ENCODE peak calls at places on chromosomes 1 and 21, in nine cellular contexts. P is ovary, X is BJ, Z is GM13977, Q is hepatocyte, J is NB4, W is astrocyte of the cerebellum, V is bronchial epithelial cell, E is Calu3. H is an unnamed sample.

GRCh38 chr1:234731371-234732085 is 121.5 kb upstream of the IRF2BP2 start:
- DNase-seq in P (no peak), X (peak), Z (peak), Q (no peak), J (no peak), W (no peak), V (peak), E (no peak), H (no peak)

GRCh38 chr1:85027242-85027983 is 20.9 kb downstream of the MCOLN3 start:
- DNase-seq in P (no peak), X (no peak), Z (peak), Q (peak), J (no peak), W (no peak), V (peak), E (no peak), H (peak)

GRCh38 chr1:222631611-222632208 is 13.8 kb downstream of the MIA3 start:
- DNase-seq in P (no peak), X (no peak), Z (no peak), Q (no peak), J (no peak), W (no peak), V (no peak), E (no peak), H (no peak)

GRCh38 chr1:185734929-185735666 is 907 bp downstream of the HMCN1 start:
- DNase-seq in P (no peak), X (no peak), Z (no peak), Q (peak), J (no peak), W (no peak), V (peak), E (no peak), H (no peak)

GRCh38 chr1:22826630-22827580 is 116.3 kb downstream of the EPHB2 start:
- DNase-seq in P (no peak), X (no peak), Z (no peak), Q (peak), J (no peak), W (no peak), V (peak), E (peak), H (no peak)

GRCh38 chr1:150579110-150579954 is at the start of gene MCL1:
- DNase-seq in P (peak), X (peak), Z (peak), Q (peak), J (peak), W (peak), V (peak), E (peak), H (peak)

GRCh38 chr1:204172404-204173049 is 6.4 kb upstream of the REN start:
- DNase-seq in P (no peak), X (no peak), Z (no peak), Q (no peak), J (no peak), W (no peak), V (no peak), E (no peak), H (no peak)

GRCh38 chr1:219151467-219151866 is 22.2 kb upstream of the LYPLAL1 start:
- DNase-seq in P (no peak), X (no peak), Z (no peak), Q (no peak), J (no peak), W (no peak), V (no peak), E (no peak), H (no peak)

GRCh38 chr1:61337471-61337870 is 255.1 kb downstream of the NFIA start:
- DNase-seq in P (no peak), X (no peak), Z (no peak), Q (peak), J (no peak), W (no peak), V (no peak), E (no peak), H (no peak)

GRCh38 chr1:94951056-94951455 is 24.1 kb upstream of the CNN3 start:
- DNase-seq in P (no peak), X (no peak), Z (no peak), Q (no peak), J (no peak), W (no peak), V (no peak), E (no peak), H (no peak)

GRCh38 chr1:100306735-100307313 is 40.8 kb downstream of the RTCA start:
- DNase-seq in P (no peak), X (no peak), Z (no peak), Q (no peak), J (no peak), W (no peak), V (no peak), E (no peak), H (no peak)

GRCh38 chr1:236608930-236609726 is 4.8 kb upstream of the HEATR1 start:
- DNase-seq in P (peak), X (no peak), Z (no peak), Q (peak), J (peak), W (peak), V (peak), E (peak), H (peak)

GRCh38 chr1:69221492-69221990 is 346.2 kb upstream of the LRRC7 start:
- DNase-seq in P (no peak), X (no peak), Z (no peak), Q (no peak), J (no peak), W (no peak), V (no peak), E (no peak), H (no peak)

GRCh38 chr21:35244514-35244913 is 195.4 kb upstream of the RUNX1 start:
- DNase-seq in P (no peak), X (no peak), Z (no peak), Q (no peak), J (peak), W (no peak), V (peak), E (no peak), H (no peak)

GRCh38 chr1:160567858-160568682 is 11.2 kb downstream of the CD84 start:
- DNase-seq in P (no peak), X (no peak), Z (no peak), Q (no peak), J (peak), W (no peak), V (no peak), E (no peak), H (no peak)

GRCh38 chr1:19689856-19690255 is 25.2 kb downstream of the HTR6 start:
- DNase-seq in P (no peak), X (no peak), Z (no peak), Q (no peak), J (peak), W (no peak), V (no peak), E (no peak), H (no peak)

GRCh38 chr1:38235705-38236104 is 189.1 kb upstream of the POU3F1 start:
- DNase-seq in P (no peak), X (peak), Z (no peak), Q (peak), J (no peak), W (peak), V (peak), E (no peak), H (peak)

GRCh38 chr1:201126832-201127754 is at the start of gene ASCL5:
- DNase-seq in P (no peak), X (no peak), Z (no peak), Q (peak), J (no peak), W (no peak), V (peak), E (peak), H (no peak)

GRCh38 chr1:22143065-22143514 is at the start of gene WNT4:
- DNase-seq in P (peak), X (no peak), Z (peak), Q (peak), J (no peak), W (no peak), V (no peak), E (peak), H (no peak)

GRCh38 chr1:67060811-67061218 is 6.9 kb upstream of the SLC35D1 start:
- DNase-seq in P (no peak), X (peak), Z (no peak), Q (peak), J (peak), W (peak), V (peak), E (peak), H (peak)

GRCh38 chr1:65512383-65512782 is 91.9 kb downstream of the LEPR start:
- DNase-seq in P (no peak), X (no peak), Z (no peak), Q (no peak), J (no peak), W (no peak), V (no peak), E (no peak), H (no peak)

GRCh38 chr1:56029329-56030003 is 549.9 kb downstream of the PLPP3 start:
- DNase-seq in P (no peak), X (no peak), Z (no peak), Q (peak), J (no peak), W (no peak), V (no peak), E (no peak), H (no peak)

GRCh38 chr1:39671793-39672550 is at the start of gene NT5C1A:
- DNase-seq in P (peak), X (no peak), Z (peak), Q (peak), J (peak), W (no peak), V (no peak), E (peak), H (no peak)

GRCh38 chr1:44407430-44408180 is 2.5 kb downstream of the RNF220 start:
- DNase-seq in P (no peak), X (no peak), Z (no peak), Q (peak), J (no peak), W (no peak), V (no peak), E (no peak), H (no peak)

GRCh38 chr21:44614961-44615391 is 3.1 kb downstream of the KRTAP10-8 start:
- DNase-seq in P (no peak), X (no peak), Z (no peak), Q (no peak), J (no peak), W (no peak), V (no peak), E (no peak), H (no peak)

GRCh38 chr1:117590273-117590925 is 15.4 kb upstream of the TENT5C start:
- DNase-seq in P (no peak), X (no peak), Z (no peak), Q (no peak), J (no peak), W (no peak), V (peak), E (no peak), H (no peak)

GRCh38 chr1:36816348-36816747 is 218.0 kb downstream of the GRIK3 start:
- DNase-seq in P (no peak), X (no peak), Z (no peak), Q (no peak), J (no peak), W (no peak), V (no peak), E (no peak), H (no peak)

GRCh38 chr1:36924282-36924791 is 110.0 kb downstream of the GRIK3 start:
- DNase-seq in P (peak), X (no peak), Z (peak), Q (peak), J (peak), W (peak), V (peak), E (peak), H (no peak)

GRCh38 chr1:9111957-9112356 is 16.9 kb downstream of the GPR157 start:
- DNase-seq in P (peak), X (no peak), Z (no peak), Q (no peak), J (no peak), W (no peak), V (peak), E (no peak), H (no peak)

GRCh38 chr1:14140800-14141526 is 441.0 kb downstream of the PRDM2 start:
- DNase-seq in P (peak), X (no peak), Z (no peak), Q (peak), J (no peak), W (peak), V (no peak), E (no peak), H (no peak)

GRCh38 chr21:36425286-36425685 is 40.1 kb downstream of the CHAF1B start:
- DNase-seq in P (no peak), X (no peak), Z (no peak), Q (no peak), J (no peak), W (no peak), V (no peak), E (no peak), H (no peak)

GRCh38 chr1:53050310-53050709 is 11.7 kb upstream of the PODN start:
- DNase-seq in P (no peak), X (no peak), Z (no peak), Q (no peak), J (no peak), W (no peak), V (no peak), E (no peak), H (no peak)

DNA sequence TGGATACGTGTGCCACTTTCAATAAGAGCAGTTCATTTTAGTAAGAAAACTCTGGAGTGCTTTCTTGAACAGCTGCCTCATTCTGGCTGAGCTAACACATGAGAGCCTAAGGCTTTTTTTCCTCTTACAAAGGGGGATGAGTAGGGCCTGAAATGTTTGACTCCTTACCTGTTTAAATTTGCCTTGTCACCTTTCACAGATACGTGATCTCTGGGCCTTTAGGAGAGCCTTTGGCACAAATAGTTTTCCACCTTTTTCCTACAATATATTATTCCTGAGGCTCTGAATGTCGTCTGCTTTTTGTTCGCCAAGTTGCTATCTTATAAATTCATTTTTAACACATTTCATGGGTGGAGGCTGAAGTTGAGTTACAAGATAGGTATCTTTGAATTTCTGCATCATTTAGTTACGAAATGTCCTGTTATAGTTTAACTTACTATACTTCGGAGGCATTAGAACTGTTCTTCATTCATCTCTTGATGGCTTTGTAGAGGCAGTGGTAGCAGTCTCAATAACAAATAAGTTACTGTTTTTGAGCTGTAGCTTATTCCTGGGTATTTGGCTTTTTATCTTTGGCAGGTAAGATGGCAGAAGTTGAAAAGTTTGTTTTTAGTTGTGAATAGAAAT is 17.2 kb downstream of the UBAP2L start:
- DNase-seq in P (no peak), X (no peak), Z (no peak), Q (no peak), J (no peak), W (no peak), V (no peak), E (no peak), H (no peak)
- TF ChIP-seq CTCF in P (no peak), X (no peak), Z (no peak), Q (no peak), J (no peak), W (no peak), V (no peak), E (no peak), H (no peak)

GRCh38 chr21:41643246-41643966 is 123.4 kb downstream of the RIPK4 start:
- DNase-seq in P (no peak), X (no peak), Z (no peak), Q (no peak), J (no peak), W (no peak), V (no peak), E (no peak), H (no peak)
- TF ChIP-seq CTCF in P (no peak), X (no peak), Z (no peak), Q (no peak), J (no peak), W (no peak), V (no peak), E (no peak), H (no peak)

GRCh38 chr1:168320149-168320548 is 39.5 kb downstream of the TBX19 start:
- DNase-seq in P (no peak), X (no peak), Z (no peak), Q (no peak), J (no peak), W (no peak), V (no peak), E (no peak), H (no peak)

GRCh38 chr1:168319691-168320090 is 39.0 kb downstream of the TBX19 start:
- DNase-seq in P (no peak), X (no peak), Z (no peak), Q (no peak), J (no peak), W (no peak), V (no peak), E (no peak), H (no peak)

GRCh38 chr1:168320805-168321577 is 40.3 kb downstream of the TBX19 start:
- DNase-seq in P (peak), X (peak), Z (no peak), Q (peak), J (no peak), W (peak), V (peak), E (peak), H (no peak)

GRCh38 chr1:168324745-168325425 is 44.2 kb downstream of the TBX19 start:
- DNase-seq in P (no peak), X (no peak), Z (no peak), Q (no peak), J (no peak), W (no peak), V (no peak), E (no peak), H (no peak)

GRCh38 chr1:168321945-168322344 is 41.3 kb downstream of the TBX19 start:
- DNase-seq in P (no peak), X (no peak), Z (peak), Q (peak), J (peak), W (no peak), V (peak), E (peak), H (no peak)
- TF ChIP-seq CTCF in P (no peak), X (peak), Z (peak), Q (peak), J (peak), W (no peak), V (peak), E (peak), H (peak)

GRCh38 chr1:12584900-12585525 is 33.0 kb downstream of the DHRS3 start:
- DNase-seq in P (no peak), X (no peak), Z (no peak), Q (no peak), J (no peak), W (no peak), V (no peak), E (no peak), H (no peak)

GRCh38 chr1:12587981-12588620 is 29.9 kb downstream of the DHRS3 start:
- DNase-seq in P (no peak), X (no peak), Z (no peak), Q (no peak), J (no peak), W (no peak), V (peak), E (peak), H (no peak)

GRCh38 chr1:12585536-12585935 is 32.5 kb downstream of the DHRS3 start:
- DNase-seq in P (no peak), X (no peak), Z (no peak), Q (no peak), J (no peak), W (no peak), V (no peak), E (no peak), H (no peak)

GRCh38 chr1:12588695-12589094 is 29.3 kb downstream of the DHRS3 start:
- DNase-seq in P (no peak), X (no peak), Z (no peak), Q (no peak), J (no peak), W (no peak), V (no peak), E (no peak), H (no peak)

GRCh38 chr1:12586171-12586942 is 31.7 kb downstream of the DHRS3 start:
- DNase-seq in P (no peak), X (no peak), Z (no peak), Q (no peak), J (no peak), W (no peak), V (no peak), E (no peak), H (no peak)
- TF ChIP-seq CTCF in P (no peak), X (no peak), Z (no peak), Q (no peak), J (no peak), W (no peak), V (no peak), E (no peak), H (no peak)

GRCh38 chr1:46342084-46342656 is 1.6 kb downstream of the NSUN4 start:
- DNase-seq in P (no peak), X (no peak), Z (peak), Q (peak), J (peak), W (peak), V (no peak), E (no peak), H (no peak)
- TF ChIP-seq CTCF in P (no peak), X (peak), Z (peak), Q (peak), J (peak), W (peak), V (peak), E (peak), H (peak)

DNA sequence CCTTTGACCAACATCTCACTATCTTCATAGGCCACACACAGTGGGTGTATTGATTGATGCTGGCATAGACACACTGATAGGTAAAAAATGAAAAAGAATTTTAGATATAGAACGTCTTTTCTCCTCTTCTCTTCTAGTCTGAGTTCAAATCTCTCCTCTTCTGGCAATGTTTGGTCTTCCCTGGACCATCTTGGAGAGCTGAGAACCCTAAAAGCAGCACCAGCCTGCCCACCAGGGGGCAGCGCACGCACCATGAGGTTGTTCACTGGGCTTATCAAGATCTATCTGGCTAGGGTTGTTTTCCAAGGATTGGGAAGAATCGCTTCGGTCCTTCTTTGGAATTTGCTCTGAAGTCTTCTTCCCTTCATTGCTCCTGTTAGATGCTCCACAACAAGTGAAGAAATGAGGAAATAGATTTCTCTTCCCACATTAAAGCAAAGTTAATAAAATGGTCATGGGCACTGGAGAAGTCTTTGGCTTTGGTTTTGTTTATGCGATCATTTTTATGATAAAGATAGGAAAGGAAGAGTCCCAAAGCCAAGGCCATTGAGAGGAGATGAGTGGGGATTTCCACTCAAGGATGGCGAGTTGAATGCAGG is 104.0 kb upstream of the OLIG2 start:
- DNase-seq in P (no peak), X (no peak), Z (no peak), Q (no peak), J (peak), W (no peak), V (peak), E (peak), H (no peak)
- TF ChIP-seq CTCF in P (no peak), X (peak), Z (peak), Q (no peak), J (peak), W (peak), V (peak), E (peak), H (peak)

GRCh38 chr1:87539147-87539546 is 210.5 kb downstream of the LMO4 start:
- DNase-seq in P (no peak), X (no peak), Z (no peak), Q (no peak), J (no peak), W (no peak), V (peak), E (no peak), H (no peak)

GRCh38 chr1:87542697-87543096 is 214.0 kb downstream of the LMO4 start:
- DNase-seq in P (no peak), X (no peak), Z (no peak), Q (no peak), J (no peak), W (no peak), V (no peak), E (no peak), H (no peak)
- TF ChIP-seq CTCF in P (no peak), X (no peak), Z (no peak), Q (no peak), J (no peak), W (no peak), V (no peak), E (no peak), H (no peak)